ENCODE peak calls at places on chromosomes 1 and 21, in seven cellular contexts. H, L, I, E, P, O and K are unnamed samples.

GRCh38 chr1:165501975-165502358 is 41.8 kb upstream of the LRRC52 start:
- DNase-seq in H (no peak), L (no peak), I (no peak), E (no peak), P (no peak), O (no peak), K (peak; percentile 29)

GRCh38 chr1:199057284-199057683 is 418.4 kb downstream of the PTPRC start:
- DNase-seq in H (no peak), L (no peak), I (no peak), E (no peak), P (no peak), O (no peak), K (no peak)

GRCh38 chr1:21344098-21344749 is 54.0 kb upstream of the ECE1 start:
- DNase-seq in H (no peak), L (no peak), I (no peak), E (no peak), P (no peak), O (no peak), K (no peak)

GRCh38 chr1:61184035-61184713 is 101.8 kb downstream of the NFIA start:
- DNase-seq in H (peak; percentile 99), L (no peak), I (peak; percentile 92), E (no peak), P (peak; percentile 90), O (no peak), K (peak; percentile 56)

GRCh38 chr1:15919316-15919715 is 56.6 kb downstream of the ZBTB17 start:
- DNase-seq in H (no peak), L (peak; percentile 78), I (no peak), E (no peak), P (peak; percentile 92), O (no peak), K (peak; percentile 85)

GRCh38 chr1:211158866-211159265 is 24.9 kb upstream of the KCNH1 start:
- DNase-seq in H (no peak), L (no peak), I (no peak), E (no peak), P (no peak), O (no peak), K (no peak)

GRCh38 chr1:193185861-193186714 is at the start of gene B3GALT2:
- DNase-seq in H (no peak), L (no peak), I (no peak), E (no peak), P (peak; percentile 48), O (peak; percentile 39), K (no peak)

GRCh38 chr1:161199506-161200119 is 759 bp upstream of the ADAMTS4 start:
- DNase-seq in H (no peak), L (no peak), I (no peak), E (no peak), P (no peak), O (no peak), K (no peak)

GRCh38 chr21:33492571-33492970 is 1.1 kb upstream of the DNAJC28 start:
- DNase-seq in H (no peak), L (no peak), I (no peak), E (no peak), P (peak; percentile 19), O (no peak), K (peak; percentile 51)

GRCh38 chr1:29352719-29353420 is 116.5 kb downstream of the PTPRU start:
- DNase-seq in H (no peak), L (no peak), I (no peak), E (no peak), P (no peak), O (no peak), K (no peak)

GRCh38 chr21:17514124-17514481 is 1.3 kb downstream of the CXADR start:
- DNase-seq in H (no peak), L (no peak), I (no peak), E (no peak), P (peak; percentile 14), O (no peak), K (peak; percentile 49)

GRCh38 chr1:26072305-26072704 is 4.9 kb upstream of the TRIM63 start:
- DNase-seq in H (no peak), L (no peak), I (no peak), E (no peak), P (no peak), O (no peak), K (no peak)